ENCODE peak calls at places on chromosomes 16 and 17, in nine cellular contexts. W is transverse colon; D is tibial artery; Q is tibial nerve; P is heart left ventricle; M is A673; H is spleen; S is CD4-positive, alpha-beta memory T cell; N is pancreas. I is an unnamed sample.
A peak's percentile ranks its signal among the peaks of the same experiment; 100 is the strongest.

GRCh38 chr17:44076716-44077594 is 6.4 kb downstream of the G6PC3 start:
- DNase-seq in W (no peak), D (no peak), Q (no peak), P (no peak), M (no peak), H (no peak), S (no peak), N (no peak), I (no peak)

GRCh38 chr16:86828202-86828601 is 249.9 kb downstream of the FOXL1 start:
- DNase-seq in W (no peak), D (no peak), Q (no peak), P (no peak), M (no peak), H (no peak), S (no peak), N (no peak), I (no peak)

GRCh38 chr16:87344931-87345631 is 27.9 kb upstream of the C16orf95 start:
- DNase-seq in W (peak; percentile 67), D (no peak), Q (peak; percentile 22), P (peak; percentile 49), M (peak; percentile 37), H (no peak), S (peak; percentile 75), N (no peak), I (no peak)

GRCh38 chr17:31424944-31425582 is 33.6 kb downstream of the RAB11FIP4 start:
- DNase-seq in W (no peak), D (no peak), Q (no peak), P (peak; percentile 48), M (no peak), H (peak; percentile 19), S (no peak), N (peak; percentile 40), I (no peak)

GRCh38 chr16:19830902-19831555 is 53.6 kb downstream of the GPRC5B start:
- DNase-seq in W (no peak), D (no peak), Q (no peak), P (no peak), M (no peak), H (no peak), S (no peak), N (no peak), I (no peak)

GRCh38 chr17:68886401-68886800 is 68.8 kb downstream of the ABCA8 start:
- DNase-seq in W (no peak), D (no peak), Q (no peak), P (no peak), M (no peak), H (no peak), S (no peak), N (no peak), I (no peak)

GRCh38 chr16:68272501-68273209 is 8.3 kb downstream of the SLC7A6 start:
- DNase-seq in W (peak; percentile 55), D (no peak), Q (no peak), P (no peak), M (no peak), H (no peak), S (peak; percentile 85), N (peak; percentile 35), I (no peak)

GRCh38 chr17:33940769-33941168 is 314.3 kb upstream of the CCL2 start:
- DNase-seq in W (no peak), D (no peak), Q (no peak), P (peak; percentile 42), M (no peak), H (no peak), S (no peak), N (no peak), I (no peak)

GRCh38 chr16:78189121-78189520 is 89.7 kb downstream of the WWOX start:
- DNase-seq in W (no peak), D (no peak), Q (no peak), P (no peak), M (no peak), H (no peak), S (no peak), N (no peak), I (no peak)

GRCh38 chr16:67163164-67163902 is 1.2 kb upstream of the HSF4 start:
- DNase-seq in W (no peak), D (peak; percentile 86), Q (peak; percentile 16), P (peak; percentile 78), M (no peak), H (peak; percentile 78), S (peak; percentile 68), N (no peak), I (no peak)

GRCh38 chr17:50050431-50051032 is 5.4 kb upstream of the ITGA3 start:
- DNase-seq in W (no peak), D (no peak), Q (no peak), P (no peak), M (no peak), H (no peak), S (no peak), N (no peak), I (no peak)
- H3K27ac ChIP-seq in W (no peak overlapping the region), D (no peak overlapping the region), Q (no peak overlapping the region), P (no peak overlapping the region), M (no peak overlapping the region), H (no peak overlapping the region), S (no peak overlapping the region), N (peak overlapping the region; percentile 96), I (peak overlapping the region; percentile 100)

DNA sequence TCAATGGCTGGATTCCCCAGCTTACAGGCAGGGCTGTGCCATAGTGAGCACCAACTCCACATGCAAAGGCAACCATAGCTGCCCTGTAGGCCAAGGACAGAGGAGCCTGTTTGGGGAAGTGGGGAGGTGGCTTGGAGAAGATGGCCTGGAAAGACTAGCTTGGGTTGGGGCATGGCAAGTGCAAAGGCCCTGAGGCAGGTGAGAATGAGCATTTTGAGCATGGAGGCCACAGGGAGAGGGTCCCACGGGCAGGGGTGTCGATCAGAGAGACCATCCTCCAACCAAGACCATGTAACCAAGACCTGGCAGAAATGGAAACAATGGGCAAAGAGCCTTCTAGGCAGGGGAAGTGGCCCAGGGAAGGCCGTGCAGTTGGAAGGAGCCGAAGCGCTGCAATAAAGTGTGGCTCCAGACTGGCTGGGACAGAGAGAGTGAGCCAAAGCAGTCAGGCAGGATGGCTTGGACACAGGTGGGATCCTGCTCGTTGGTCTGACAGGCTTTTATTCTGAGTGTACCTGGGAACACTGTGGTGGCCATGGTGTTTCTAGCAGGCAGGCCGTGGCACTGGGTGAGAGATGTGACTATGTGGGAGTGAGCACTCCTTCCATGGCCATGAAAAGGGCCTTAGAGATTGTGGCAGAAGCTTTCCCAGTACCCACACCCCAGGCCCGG is 24.8 kb upstream of the MPRIP start:
- DNase-seq in W (no peak), D (peak; percentile 34), Q (no peak), P (no peak), M (no peak), H (no peak), S (no peak), N (no peak), I (no peak)
- H3K27ac ChIP-seq in W (no peak overlapping the region), D (no peak overlapping the region), Q (no peak overlapping the region), P (no peak overlapping the region), M (no peak overlapping the region), H (no peak overlapping the region), S (no peak overlapping the region), N (peak overlapping the region; percentile 86), I (peak overlapping the region; percentile 80)

DNA sequence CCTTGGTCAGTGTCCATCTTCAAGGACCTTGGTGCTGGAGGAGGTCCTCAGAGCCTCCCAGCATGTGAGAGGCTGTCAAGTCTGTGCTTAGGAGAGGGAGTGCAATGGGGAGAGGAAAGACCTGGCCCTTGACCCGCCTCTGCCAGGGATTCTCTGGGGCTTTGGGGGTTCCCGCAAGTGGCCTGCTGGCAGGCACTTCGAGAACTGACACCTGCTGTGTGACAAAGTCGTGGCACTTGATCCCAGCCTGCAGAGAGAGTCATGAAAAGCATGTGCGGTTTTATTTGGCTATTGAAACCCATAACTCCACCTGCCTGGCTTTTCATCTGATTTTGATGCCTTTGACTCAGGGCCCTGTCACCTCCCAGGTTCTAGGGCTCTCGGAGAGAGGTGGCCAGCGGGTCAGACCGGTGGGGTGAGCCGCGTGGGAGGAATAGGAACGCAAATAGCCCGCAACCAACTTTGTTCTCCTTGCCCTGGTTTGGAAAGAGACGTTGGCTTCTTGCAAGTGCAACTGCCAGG is 42.8 kb upstream of the GSE1 start:
- DNase-seq in W (no peak), D (no peak), Q (no peak), P (no peak), M (no peak), H (no peak), S (peak; percentile 44), N (no peak), I (no peak)
- H3K27ac ChIP-seq in W (peak overlapping the region; percentile 84), D (no peak overlapping the region), Q (peak overlapping the region; percentile 15), P (no peak overlapping the region), M (peak overlapping the region; percentile 85), H (peak overlapping the region; percentile 69), S (peak overlapping the region; percentile 16), N (peak overlapping the region; percentile 76), I (no peak overlapping the region)

DNA sequence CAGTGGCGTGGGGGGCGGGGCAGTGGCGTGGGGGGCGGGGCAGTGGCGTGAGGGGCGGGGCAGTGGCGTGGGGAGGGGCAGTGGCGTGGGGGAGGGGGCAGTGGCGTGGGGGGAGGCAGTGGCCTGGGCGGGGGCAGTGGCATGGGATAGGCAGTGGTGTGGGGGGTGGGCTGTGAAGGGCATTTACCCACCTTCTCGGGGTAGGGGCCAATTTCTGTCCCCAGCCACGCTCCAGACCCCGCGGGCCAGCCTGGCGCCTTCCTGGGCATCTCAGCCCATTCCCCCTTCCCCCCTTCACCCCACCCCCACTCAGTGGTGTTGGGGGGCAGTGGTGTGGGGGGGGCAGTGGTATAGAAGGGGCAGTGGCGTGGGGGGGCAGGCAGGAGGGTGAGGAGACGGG is 92.7 kb downstream of the LITAF start:
- DNase-seq in W (no peak), D (no peak), Q (no peak), P (no peak), M (no peak), H (no peak), S (peak; percentile 41), N (no peak), I (no peak)
- H3K27ac ChIP-seq in W (no peak overlapping the region), D (peak overlapping the region; percentile 91), Q (no peak overlapping the region), P (no peak overlapping the region), M (no peak overlapping the region), H (no peak overlapping the region), S (no peak overlapping the region), N (no peak overlapping the region), I (no peak overlapping the region)

DNA sequence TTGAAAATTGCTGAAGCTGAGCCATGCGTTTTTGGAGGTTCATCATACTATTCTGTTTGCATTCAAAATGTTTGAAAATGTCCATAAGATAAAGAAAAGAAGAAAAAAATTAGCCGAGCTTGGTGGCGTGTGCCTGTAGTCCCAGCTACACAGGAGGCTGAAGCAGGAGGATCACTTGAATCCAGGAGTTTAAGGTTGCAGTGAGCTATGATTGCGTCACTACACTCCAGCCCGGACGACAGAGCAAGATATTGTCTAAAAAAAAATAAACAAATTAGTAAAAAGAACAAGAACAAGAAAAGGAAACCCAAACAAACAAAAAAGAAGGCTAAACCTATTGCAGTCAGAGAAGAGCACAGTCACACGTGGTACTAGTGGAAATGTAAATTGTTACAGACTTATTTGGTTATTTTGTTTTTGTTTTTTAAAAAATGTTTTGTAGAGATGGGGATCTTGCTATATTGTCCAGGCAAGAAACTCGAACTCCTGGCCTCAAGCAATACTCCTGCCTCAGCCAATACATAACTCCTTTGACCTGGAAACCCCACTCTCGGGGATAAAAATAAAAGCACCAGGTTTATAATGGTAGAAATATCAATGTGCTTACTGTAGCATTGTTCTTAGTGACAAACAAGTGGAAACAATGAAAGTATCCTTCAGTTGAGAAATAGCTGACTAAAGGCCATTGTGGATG is 11.6 kb upstream of the ERN2 start:
- DNase-seq in W (no peak), D (no peak), Q (no peak), P (no peak), M (no peak), H (no peak), S (no peak), N (no peak), I (no peak)
- H3K27ac ChIP-seq in W (no peak overlapping the region), D (no peak overlapping the region), Q (no peak overlapping the region), P (no peak overlapping the region), M (no peak overlapping the region), H (no peak overlapping the region), S (no peak overlapping the region), N (no peak overlapping the region), I (no peak overlapping the region)

I was measured in epithelial cell of prostate.